ENCODE peak calls at places on chromosome 11, in eight cellular contexts. A is NT2/D1, R is RWPE1, L is NCI-H774, V is mesendoderm, G is BJ, T is A549, Q is anterior cingulate cortex. O is an unnamed sample.

GRCh38 chr11:35305670-35306382 is 113.5 kb downstream of the SLC1A2 start:
- DNase-seq in A (peak), R (peak), L (no peak), V (peak), G (no peak), T (peak), Q (no peak), O (no peak)

GRCh38 chr11:116466231-116466630 is 306.6 kb downstream of the BUD13 start:
- DNase-seq in A (no peak), R (no peak), L (no peak), V (no peak), G (no peak), T (no peak), Q (no peak), O (no peak)

GRCh38 chr11:123063396-123064267 is 1.7 kb upstream of the HSPA8 start:
- DNase-seq in A (peak), R (no peak), L (no peak), V (peak), G (no peak), T (no peak), Q (no peak), O (peak)

GRCh38 chr11:111376453-111376871 is 2.6 kb downstream of the POU2AF1 start:
- DNase-seq in A (no peak), R (no peak), L (no peak), V (no peak), G (no peak), T (no peak), Q (no peak), O (no peak)

GRCh38 chr11:64712430-64713030 is 10.5 kb downstream of the NRXN2 start:
- DNase-seq in A (no peak), R (no peak), L (no peak), V (no peak), G (no peak), T (no peak), Q (no peak), O (no peak)

GRCh38 chr11:20707876-20708275 is 38.5 kb downstream of the NELL1 start:
- DNase-seq in A (no peak), R (no peak), L (no peak), V (no peak), G (no peak), T (no peak), Q (no peak), O (no peak)

GRCh38 chr11:78350101-78350645 is 67.4 kb downstream of the GAB2 start:
- DNase-seq in A (no peak), R (no peak), L (no peak), V (peak), G (no peak), T (no peak), Q (no peak), O (no peak)

GRCh38 chr11:7457211-7457610 is 28.1 kb upstream of the OLFML1 start:
- DNase-seq in A (no peak), R (peak), L (no peak), V (peak), G (peak), T (no peak), Q (no peak), O (peak)

GRCh38 chr11:110373061-110373702 is 56.6 kb upstream of the FDX1 start:
- DNase-seq in A (no peak), R (peak), L (no peak), V (no peak), G (peak), T (no peak), Q (no peak), O (no peak)

GRCh38 chr11:20243974-20244373 is 83.7 kb upstream of the DBX1 start:
- DNase-seq in A (no peak), R (no peak), L (no peak), V (no peak), G (no peak), T (no peak), Q (no peak), O (no peak)